ENCODE peak calls at places on chromosomes 7 and 10, in four cellular contexts. U is tibial nerve, I is right lobe of liver, N is HFF-Myc. W is an unnamed sample.

GRCh38 chr7:47371733-47372368 is 210.1 kb downstream of the TNS3 start:
- DNase-seq in N (peak), I (peak), U (peak), W (no peak)

GRCh38 chr7:44625899-44626511 is 19.6 kb downstream of the OGDH start:
- DNase-seq in U (no peak), I (no peak), N (no peak), W (no peak)

GRCh38 chr10:129498680-129499079 is 31.6 kb downstream of the MGMT start:
- DNase-seq in N (no peak), U (no peak), I (no peak), W (no peak)

GRCh38 chr10:102813734-102814455 is 23.3 kb downstream of the CYP17A1 start:
- DNase-seq in N (no peak), I (peak), U (peak), W (no peak)

GRCh38 chr7:129258649-129259389 is 34.0 kb downstream of the AHCYL2 start:
- DNase-seq in I (no peak), U (no peak), N (no peak), W (no peak)

GRCh38 chr7:99190359-99191009 is 17.4 kb downstream of the KPNA7 start:
- DNase-seq in U (no peak), I (peak), N (no peak), W (no peak)

GRCh38 chr10:11286261-11286989 is 268.8 kb downstream of the CELF2 start:
- DNase-seq in U (no peak), I (no peak), N (no peak), W (no peak)

GRCh38 chr10:77873558-77874380 is 52.8 kb downstream of the DLG5 start:
- DNase-seq in I (no peak), U (no peak), N (peak), W (peak)

GRCh38 chr7:137838706-137839315 is 8.0 kb downstream of the DGKI start:
- DNase-seq in N (no peak), I (no peak), U (no peak), W (no peak)

GRCh38 chr10:31804416-31804815 is 124.2 kb downstream of the ARHGAP12 start:
- DNase-seq in I (no peak), U (no peak), N (no peak), W (peak)

GRCh38 chr7:11341285-11341944 is 367.7 kb downstream of the PHF14 start:
- DNase-seq in N (peak), U (no peak), I (no peak), W (no peak)

GRCh38 chr7:44044315-44045225 is at the start of gene DBNL:
- DNase-seq in N (peak), I (peak), U (peak), W (peak)

GRCh38 chr7:2004841-2005351 is 227.8 kb downstream of the MAD1L1 start:
- DNase-seq in I (peak), N (no peak), U (no peak), W (no peak)

GRCh38 chr7:82080254-82080924 is 310.5 kb upstream of the HGF start:
- DNase-seq in N (no peak), I (no peak), U (no peak), W (no peak)

GRCh38 chr7:20793258-20793657 is 6.6 kb upstream of the SP8 start:
- DNase-seq in U (no peak), N (no peak), I (no peak), W (no peak)

GRCh38 chr10:12659706-12660105 is 310.4 kb downstream of the CAMK1D start:
- DNase-seq in I (no peak), N (no peak), U (no peak), W (no peak)

GRCh38 chr10:68471063-68471585 is 649 bp downstream of the DNA2 start:
- DNase-seq in I (no peak), N (no peak), U (no peak), W (no peak)

GRCh38 chr7:20172736-20173334 is 44.3 kb downstream of the MACC1 start:
- DNase-seq in I (peak), N (peak), U (peak), W (no peak)

GRCh38 chr10:112898540-112899395 is 51.3 kb upstream of the TCF7L2 start:
- DNase-seq in I (peak), N (no peak), U (no peak), W (no peak)

GRCh38 chr10:97302088-97302791 is 9.8 kb upstream of the ARHGAP19 start:
- DNase-seq in I (no peak), N (no peak), U (no peak), W (no peak)

GRCh38 chr7:47278043-47278442 is 303.9 kb downstream of the TNS3 start:
- DNase-seq in U (no peak), N (no peak), I (no peak), W (no peak)

GRCh38 chr7:1985071-1985470 is 247.7 kb downstream of the MAD1L1 start:
- DNase-seq in N (no peak), I (peak), U (no peak), W (no peak)

GRCh38 chr10:60734226-60734625 is 44.1 kb upstream of the CDK1 start:
- DNase-seq in U (no peak), I (no peak), N (no peak), W (no peak)

GRCh38 chr7:98531717-98532116 is 85.4 kb upstream of the NPTX2 start:
- DNase-seq in I (no peak), U (no peak), N (no peak), W (no peak)

GRCh38 chr10:71390921-71391690 is 5.6 kb upstream of the CDH23 start:
- DNase-seq in N (no peak), U (no peak), I (no peak), W (no peak)

GRCh38 chr10:84012831-84013458 is 126.4 kb upstream of the GHITM start:
- DNase-seq in N (no peak), I (no peak), U (no peak), W (no peak)

GRCh38 chr10:89086801-89087513 is 96.4 kb downstream of the FAS start:
- DNase-seq in I (no peak), N (peak), U (peak), W (peak)

GRCh38 chr7:118793552-118793951 is 569.0 kb downstream of the ANKRD7 start:
- DNase-seq in U (no peak), N (no peak), I (no peak), W (no peak)

GRCh38 chr7:69994907-69995542 is 396.8 kb downstream of the AUTS2 start:
- DNase-seq in I (no peak), U (no peak), N (no peak), W (no peak)

GRCh38 chr7:70553364-70553763 is 578.6 kb upstream of the GALNT17 start:
- DNase-seq in I (peak), U (no peak), N (no peak), W (no peak)

GRCh38 chr10:129450391-129450790 is 16.6 kb upstream of the MGMT start:
- DNase-seq in I (no peak), U (no peak), N (no peak), W (no peak)

GRCh38 chr7:74097937-74098614 is 14.5 kb downstream of the LIMK1 start:
- DNase-seq in N (peak), I (no peak), U (no peak), W (peak)

GRCh38 chr10:119768455-119769094 is 42.7 kb downstream of the INPP5F start:
- DNase-seq in N (no peak), I (no peak), U (no peak), W (no peak)

GRCh38 chr7:92448185-92448747 is 984 bp downstream of the GATAD1 start:
- DNase-seq in I (peak), N (peak), U (peak), W (no peak)

GRCh38 chr7:50567715-50568261 is 2.6 kb upstream of the DDC start:
- DNase-seq in N (no peak), I (no peak), U (no peak), W (no peak)

GRCh38 chr10:52488606-52489485 is 174.8 kb downstream of the DKK1 start:
- DNase-seq in I (no peak), U (no peak), N (peak), W (no peak)

GRCh38 chr7:1431644-1432380 is 27.5 kb downstream of the MICALL2 start:
- DNase-seq in N (no peak), U (no peak), I (no peak), W (no peak)

GRCh38 chr7:24786941-24787340 is 29.7 kb upstream of the GSDME start:
- DNase-seq in I (peak), N (peak), U (no peak), W (peak)

GRCh38 chr10:122277737-122278136 is 6.6 kb downstream of the BTBD16 start:
- DNase-seq in U (no peak), N (no peak), I (no peak), W (no peak)

GRCh38 chr10:122280977-122281376 is 9.9 kb downstream of the BTBD16 start:
- DNase-seq in U (no peak), N (no peak), I (no peak), W (no peak)

GRCh38 chr10:122281751-122282150 is 10.7 kb downstream of the BTBD16 start:
- DNase-seq in N (no peak), I (no peak), U (no peak), W (no peak)

GRCh38 chr10:122280156-122280555 is 9.1 kb downstream of the BTBD16 start:
- DNase-seq in U (no peak), I (no peak), N (no peak), W (no peak)

DNA sequence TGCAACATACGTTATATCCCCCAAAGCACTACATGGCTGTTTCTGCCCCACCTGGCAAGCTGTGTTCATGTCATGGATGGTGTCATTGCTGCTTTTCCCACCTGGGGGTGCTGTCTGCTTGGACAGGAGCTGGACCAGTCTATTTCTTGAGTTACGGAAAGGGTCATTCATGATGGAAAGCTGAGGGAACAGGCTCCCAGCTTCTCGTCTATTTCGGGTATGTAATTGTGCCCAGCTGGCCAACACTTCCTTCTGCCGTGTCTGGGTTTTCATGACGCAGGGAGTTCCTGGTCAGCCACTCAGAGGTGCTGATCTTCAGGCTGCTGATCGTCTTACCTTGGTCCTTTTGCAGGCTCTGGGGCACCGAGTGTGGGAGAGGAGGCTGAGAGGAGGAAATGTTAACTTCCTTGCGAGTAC is 8.6 kb downstream of the BTBD16 start:
- DNase-seq in N (no peak), U (no peak), I (peak), W (no peak)
- TF ChIP-seq CTCF in N (peak), U (peak), I (peak), W (peak)

DNA sequence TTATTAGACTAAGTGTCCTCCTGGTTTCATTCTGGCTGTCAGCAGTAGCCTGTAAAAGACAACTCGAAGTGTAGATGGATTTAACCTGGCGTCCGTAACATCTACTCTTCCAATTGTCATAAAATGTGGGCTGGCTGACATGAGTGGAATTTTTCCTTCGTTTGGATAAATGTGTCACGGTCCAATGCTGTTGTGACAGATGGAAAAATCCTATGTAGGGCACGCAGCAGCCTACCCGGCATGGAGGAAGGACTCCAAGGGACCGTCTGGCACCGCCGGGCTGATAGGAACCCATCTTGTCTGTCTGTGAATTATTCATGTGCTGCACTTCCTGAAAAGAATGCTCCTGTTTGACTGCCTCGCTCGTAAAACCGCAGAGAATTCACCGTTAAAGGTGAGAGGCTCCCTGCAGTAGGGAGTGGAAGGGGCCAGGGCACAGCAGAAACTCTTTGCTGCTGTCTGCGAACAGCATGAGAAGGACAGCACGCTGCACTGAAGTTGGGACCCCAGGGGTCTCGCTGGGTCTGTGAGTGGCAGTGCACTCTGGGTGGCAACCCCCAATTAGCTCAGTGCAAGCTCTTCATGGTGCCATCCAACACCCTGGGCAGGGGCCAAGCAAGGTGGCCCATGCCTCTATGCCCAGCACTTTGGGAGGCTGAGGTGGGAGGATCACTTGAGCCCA is 1.6 kb upstream of the ORAI2 start:
- DNase-seq in N (no peak), U (no peak), I (no peak), W (no peak)
- H3K4me3 ChIP-seq in N (no peak), U (no peak), I (no peak), W (no peak)

DNA sequence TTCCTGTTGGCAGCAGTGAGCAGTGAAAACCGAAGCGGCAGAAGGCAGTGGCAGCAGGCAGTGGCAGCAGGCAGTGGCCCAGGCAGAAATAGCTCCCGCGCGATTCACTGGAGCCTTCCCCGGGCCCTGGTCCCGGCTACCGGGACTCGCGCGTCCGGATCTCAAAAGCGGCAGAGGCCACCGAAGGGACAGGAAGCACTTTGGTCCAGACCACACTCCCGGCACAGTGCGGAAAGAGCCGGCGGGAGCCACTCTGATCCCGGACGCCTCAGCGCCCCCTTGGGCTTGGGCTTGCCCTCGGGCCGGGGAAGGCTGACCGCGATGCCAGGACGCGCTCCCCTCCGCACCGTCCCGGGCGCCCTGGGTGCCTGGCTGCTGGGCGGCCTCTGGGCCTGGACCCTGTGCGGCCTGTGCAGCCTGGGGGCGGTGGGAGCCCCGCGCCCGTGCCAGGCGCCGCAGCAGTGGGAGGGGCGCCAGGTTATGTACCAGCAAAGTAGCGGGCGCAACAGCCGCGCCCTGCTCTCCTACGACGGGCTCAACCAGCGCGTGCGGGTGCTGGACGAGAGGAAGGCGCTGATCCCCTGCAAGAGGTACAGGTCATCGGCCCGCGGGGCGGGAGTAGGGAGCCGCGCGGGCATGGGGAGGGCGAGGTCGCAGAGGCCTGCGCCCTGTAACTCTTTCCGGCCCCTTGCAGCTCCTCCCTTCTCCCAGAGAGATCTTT is at the start of gene EPDR1:
- DNase-seq in I (peak), U (peak), N (no peak), W (no peak)
- TF ChIP-seq CTCF in I (peak), U (no peak), N (no peak), W (peak)

GRCh38 chr7:151784843-151785680 is 91.9 kb downstream of the PRKAG2 start:
- DNase-seq in I (no peak), U (no peak), N (no peak), W (no peak)

GRCh38 chr7:151783958-151784575 is 92.8 kb downstream of the PRKAG2 start:
- DNase-seq in N (no peak), U (no peak), I (no peak), W (no peak)

GRCh38 chr7:151781161-151781845 is 95.6 kb downstream of the PRKAG2 start:
- DNase-seq in U (no peak), I (no peak), N (no peak), W (no peak)

GRCh38 chr7:151780626-151781025 is 96.3 kb downstream of the PRKAG2 start:
- DNase-seq in N (no peak), I (no peak), U (no peak), W (no peak)

DNA sequence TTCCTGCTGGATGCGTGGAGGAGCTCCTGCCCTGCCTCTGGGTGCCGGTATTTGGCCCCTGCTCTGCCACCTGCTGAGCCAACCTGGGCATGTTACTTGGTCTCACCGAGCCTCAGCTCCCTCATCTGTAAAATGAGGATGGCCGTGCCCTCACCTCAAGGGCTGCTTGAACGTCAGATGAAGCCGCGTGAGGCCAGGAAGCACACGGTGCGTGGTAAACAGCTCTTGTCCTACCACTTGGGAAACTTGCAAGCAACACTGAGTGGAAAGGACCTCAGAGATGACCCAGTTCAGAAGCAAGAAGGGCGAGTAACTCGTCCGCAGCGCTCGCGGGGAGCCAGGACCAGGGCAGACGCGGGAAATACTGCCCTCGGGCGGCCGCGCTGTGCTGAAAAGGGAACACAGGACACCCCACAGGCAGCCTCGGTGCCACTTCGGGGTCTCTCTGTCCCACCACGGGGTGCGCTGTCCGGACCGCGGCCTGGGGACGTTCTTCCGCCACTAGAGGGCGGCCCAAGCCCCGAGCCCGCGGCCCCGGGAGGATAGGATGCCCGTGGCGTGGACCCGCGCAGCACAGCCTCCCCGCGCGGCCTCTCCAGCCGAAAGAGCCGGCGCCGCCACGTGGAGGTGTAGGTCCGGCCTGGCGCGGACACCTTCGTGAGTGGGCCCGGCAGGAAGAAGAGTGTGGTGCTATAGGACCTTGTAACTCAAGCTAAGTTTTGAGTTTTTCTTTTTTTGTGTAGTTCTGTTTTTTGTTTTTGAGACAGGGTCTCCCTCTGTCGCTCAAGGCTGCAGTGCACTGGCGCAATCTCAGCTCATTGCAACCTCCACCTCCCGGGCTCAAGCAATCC is 94.1 kb downstream of the PRKAG2 start:
- DNase-seq in U (peak), I (peak), N (no peak), W (no peak)
- H3K4me3 ChIP-seq in U (peak), I (no peak), N (no peak), W (peak)

GRCh38 chr10:86387221-86387794 is 20.7 kb upstream of the GRID1 start:
- DNase-seq in N (no peak), U (no peak), I (no peak), W (no peak)
- TF ChIP-seq CTCF in N (no peak), U (no peak), I (no peak), W (peak)

GRCh38 chr7:111029141-111029572 is 61.8 kb upstream of the LRRN3 start:
- DNase-seq in I (no peak), N (no peak), U (no peak), W (no peak)

GRCh38 chr7:111027396-111027795 is 63.5 kb upstream of the LRRN3 start:
- DNase-seq in U (no peak), N (no peak), I (no peak), W (no peak)

GRCh38 chr7:111026301-111026700 is 64.6 kb upstream of the LRRN3 start:
- DNase-seq in I (no peak), N (no peak), U (no peak), W (no peak)

GRCh38 chr7:111025013-111025412 is 65.9 kb upstream of the LRRN3 start:
- DNase-seq in N (no peak), U (no peak), I (no peak), W (no peak)

GRCh38 chr7:111026806-111027205 is 64.1 kb upstream of the LRRN3 start:
- DNase-seq in U (no peak), N (no peak), I (no peak), W (no peak)
- H3K4me3 ChIP-seq in U (no peak), N (no peak), I (no peak), W (no peak)

GRCh38 chr10:104614245-104614831 is 26.8 kb upstream of the SORCS3 start:
- DNase-seq in N (no peak), I (no peak), U (no peak), W (no peak)
- TF ChIP-seq CTCF in N (peak), I (peak), U (no peak), W (peak)

GRCh38 chr7:131027287-131027773 is 293.3 kb upstream of the KLF14 start:
- DNase-seq in U (no peak), N (peak), I (no peak), W (peak)
- H3K4me3 ChIP-seq in U (no peak), N (no peak), I (no peak), W (no peak)

W was measured in BJ.